ENCODE peak calls at places on chromosomes 12 and 14, in six cellular contexts. D, Z, B, X, P and K are unnamed samples.

GRCh38 chr12:52145228-52145940 is 46.4 kb downstream of the KRT80 start:
- DNase-seq in D (no peak), Z (no peak), B (no peak), X (no peak), P (no peak), K (no peak)

GRCh38 chr14:77458249-77458950 is 507 bp downstream of the AHSA1 start:
- DNase-seq in D (no peak), Z (no peak), B (peak; percentile 57), X (no peak), P (no peak), K (peak; percentile 69)

GRCh38 chr14:80987235-80988032 is 32.0 kb downstream of the TSHR start:
- DNase-seq in D (peak; percentile 33), Z (peak; percentile 20), B (peak; percentile 76), X (peak; percentile 2), P (peak; percentile 24), K (peak; percentile 80)

GRCh38 chr12:124376435-124376834 is 81.5 kb downstream of the RFLNA start:
- DNase-seq in D (no peak), Z (no peak), B (no peak), X (no peak), P (no peak), K (no peak)

GRCh38 chr12:92745874-92746553 is 43.2 kb downstream of the PLEKHG7 start:
- DNase-seq in D (no peak), Z (peak; percentile 72), B (no peak), X (no peak), P (peak; percentile 68), K (no peak)

GRCh38 chr12:106333010-106333409 is 24.5 kb upstream of the POLR3B start:
- DNase-seq in D (no peak), Z (no peak), B (no peak), X (no peak), P (no peak), K (no peak)

GRCh38 chr14:99378782-99379214 is 101.9 kb downstream of the SETD3 start:
- DNase-seq in D (no peak), Z (no peak), B (no peak), X (no peak), P (no peak), K (peak; percentile 89)

GRCh38 chr12:30988086-30988485 is 61.5 kb downstream of the TSPAN11 start:
- DNase-seq in D (no peak), Z (no peak), B (no peak), X (no peak), P (no peak), K (peak; percentile 84)

GRCh38 chr12:89657090-89657489 is 51.5 kb downstream of the ATP2B1 start:
- DNase-seq in D (no peak), Z (no peak), B (no peak), X (no peak), P (no peak), K (no peak)